ENCODE peak calls at places on chromosomes 7 and 10, in four cellular contexts. B, G, U and S are unnamed samples.

GRCh38 chr7:73526892-73527821 is 5.1 kb upstream of the BAZ1B start:
- DNase-seq in B (no peak), G (peak; percentile 88), U (no peak), S (no peak)

GRCh38 chr7:155645652-155646051 is 1.2 kb downstream of the RBM33 start:
- DNase-seq in B (no peak), G (no peak), U (no peak), S (no peak)

GRCh38 chr7:157228864-157229422 is 90.2 kb downstream of the UBE3C start:
- DNase-seq in B (peak; percentile 45), G (peak; percentile 37), U (peak; percentile 31), S (no peak)

GRCh38 chr7:146701166-146701565 is 584.6 kb downstream of the CNTNAP2 start:
- DNase-seq in B (no peak), G (no peak), U (no peak), S (no peak)

GRCh38 chr10:27355918-27356573 is 115.4 kb upstream of the ACBD5 start:
- DNase-seq in B (no peak), G (no peak), U (no peak), S (no peak)

GRCh38 chr7:117127585-117128168 is 174.4 kb downstream of the ST7 start:
- DNase-seq in B (peak; percentile 73), G (peak; percentile 54), U (peak; percentile 72), S (no peak)

GRCh38 chr10:73886625-73887024 is 12.3 kb upstream of the CAMK2G start:
- DNase-seq in B (peak; percentile 79), G (no peak), U (no peak), S (no peak)

GRCh38 chr7:68206946-68207485 is 1210.4 kb downstream of the TYW1 start:
- DNase-seq in B (no peak), G (no peak), U (no peak), S (no peak)

GRCh38 chr7:77859343-77859742 is 60.8 kb downstream of the PHTF2 start:
- DNase-seq in B (no peak), G (peak; percentile 19), U (no peak), S (no peak)

GRCh38 chr10:110141185-110141584 is 66.2 kb upstream of the MXI1 start:
- DNase-seq in B (peak; percentile 9), G (no peak), U (peak; percentile 21), S (no peak)

GRCh38 chr10:91313761-91314520 is 93.5 kb downstream of the PCGF5 start:
- DNase-seq in B (no peak), G (no peak), U (peak; percentile 96), S (no peak)

GRCh38 chr10:52906046-52906445 is 133.5 kb upstream of the MBL2 start:
- DNase-seq in B (peak; percentile 82), G (no peak), U (no peak), S (peak; percentile 13)

GRCh38 chr7:140722254-140722653 is 25.7 kb downstream of the NDUFB2 start:
- DNase-seq in B (no peak), G (no peak), U (no peak), S (no peak)

GRCh38 chr7:44962483-44963251 is 16.1 kb downstream of the MYO1G start:
- DNase-seq in B (no peak), G (no peak), U (no peak), S (no peak)

GRCh38 chr7:116311816-116312471 is 101.6 kb downstream of the TES start:
- DNase-seq in B (no peak), G (no peak), U (peak; percentile 37), S (no peak)

GRCh38 chr10:31424473-31424872 is 105.5 kb downstream of the ZEB1 start:
- DNase-seq in B (no peak), G (no peak), U (no peak), S (no peak)

GRCh38 chr10:73088304-73088703 is 8.4 kb downstream of the P4HA1 start:
- DNase-seq in B (peak; percentile 28), G (no peak), U (no peak), S (no peak)

GRCh38 chr7:116527521-116527920 is 2.7 kb downstream of the CAV1 start:
- DNase-seq in B (peak; percentile 31), G (no peak), U (peak; percentile 56), S (no peak)

GRCh38 chr7:39375047-39375873 is 190.9 kb upstream of the YAE1 start:
- DNase-seq in B (no peak), G (no peak), U (no peak), S (no peak)

GRCh38 chr10:129970404-129971364 is 6.6 kb upstream of the EBF3 start:
- DNase-seq in B (no peak), G (no peak), U (no peak), S (no peak)

GRCh38 chr10:103614511-103615158 is 121.1 kb downstream of the NEURL1 start:
- DNase-seq in B (no peak), G (no peak), U (no peak), S (no peak)

GRCh38 chr7:151024435-151025056 is at the start of gene ATG9B:
- DNase-seq in B (peak; percentile 71), G (no peak), U (no peak), S (no peak)

GRCh38 chr7:151019130-151019447 is 5.2 kb downstream of the ATG9B start:
- DNase-seq in B (no peak), G (no peak), U (no peak), S (no peak)

GRCh38 chr7:151020231-151020630 is 4.1 kb downstream of the ATG9B start:
- DNase-seq in B (no peak), G (no peak), U (no peak), S (no peak)

GRCh38 chr7:151025924-151026671 is 1.8 kb upstream of the ATG9B start:
- DNase-seq in B (peak; percentile 82), G (no peak), U (peak; percentile 52), S (peak; percentile 66)

GRCh38 chr7:151023211-151023610 is 1.1 kb downstream of the ATG9B start:
- DNase-seq in B (no peak), G (no peak), U (no peak), S (no peak)
- H3K4me2 ChIP-seq in B (no peak overlapping the region), G (no peak overlapping the region), U (no peak overlapping the region), S (no peak overlapping the region)

GRCh38 chr10:124522903-124523260 is 61.3 kb downstream of the LHPP start:
- DNase-seq in B (peak; percentile 16), G (no peak), U (no peak), S (no peak)

GRCh38 chr10:124523301-124523871 is 61.8 kb downstream of the LHPP start:
- DNase-seq in B (no peak), G (peak; percentile 28), U (no peak), S (no peak)

GRCh38 chr10:124524991-124525653 is 63.5 kb downstream of the LHPP start:
- DNase-seq in B (peak; percentile 4), G (no peak), U (no peak), S (no peak)

GRCh38 chr10:124522131-124522902 is 60.7 kb downstream of the LHPP start:
- DNase-seq in B (no peak), G (no peak), U (no peak), S (no peak)

GRCh38 chr10:124523886-124524285 is 62.3 kb downstream of the LHPP start:
- DNase-seq in B (no peak), G (no peak), U (no peak), S (no peak)
- H3K4me2 ChIP-seq in B (no peak overlapping the region), G (no peak overlapping the region), U (no peak overlapping the region), S (no peak overlapping the region)

GRCh38 chr7:25186436-25186835 is 41.9 kb downstream of the NPVF start:
- DNase-seq in B (no peak), G (no peak), U (no peak), S (no peak)

GRCh38 chr7:25189197-25189596 is 39.1 kb downstream of the NPVF start:
- DNase-seq in B (no peak), G (no peak), U (no peak), S (no peak)

GRCh38 chr7:25192043-25192442 is 36.2 kb downstream of the NPVF start:
- DNase-seq in B (no peak), G (no peak), U (no peak), S (no peak)

GRCh38 chr7:25187932-25188331 is 40.4 kb downstream of the NPVF start:
- DNase-seq in B (no peak), G (peak; percentile 11), U (no peak), S (no peak)
- H3K4me2 ChIP-seq in B (no peak overlapping the region), G (no peak overlapping the region), U (no peak overlapping the region), S (no peak overlapping the region)

DNA sequence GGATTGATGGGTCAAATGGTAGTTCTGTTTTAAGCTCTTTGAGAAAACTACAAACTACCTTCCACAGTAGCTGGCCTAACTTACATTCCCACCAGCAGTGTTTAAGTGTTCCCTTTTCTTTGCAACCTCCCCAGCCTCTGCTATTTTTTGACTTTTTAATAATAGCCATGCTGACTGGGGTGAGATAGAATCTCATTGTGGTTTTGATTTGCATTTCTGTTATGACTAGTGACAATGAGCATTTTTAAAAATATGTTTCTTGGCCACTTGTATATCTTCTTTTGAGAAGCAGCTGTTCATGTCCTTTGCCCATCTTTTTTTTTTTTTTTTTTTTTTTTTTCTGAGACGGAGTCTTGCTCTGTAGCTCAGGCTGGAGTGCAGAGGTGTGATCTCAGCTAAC is 155.2 kb upstream of the BMPER start:
- DNase-seq in B (no peak), G (no peak), U (peak; percentile 84), S (no peak)
- H3K4me2 ChIP-seq in B (no peak overlapping the region), G (no peak overlapping the region), U (no peak overlapping the region), S (no peak overlapping the region)

GRCh38 chr7:26346611-26347200 is 55.0 kb downstream of the SNX10 start:
- DNase-seq in B (peak; percentile 76), G (no peak), U (peak; percentile 2), S (peak; percentile 57)
- H3K4me2 ChIP-seq in B (peak overlapping the region; percentile 52), G (no peak overlapping the region), U (no peak overlapping the region), S (peak overlapping the region; percentile 29)

GRCh38 chr10:29957887-29958330 is 101.5 kb downstream of the JCAD start:
- DNase-seq in B (no peak), G (no peak), U (no peak), S (no peak)
- H3K4me2 ChIP-seq in B (no peak overlapping the region), G (no peak overlapping the region), U (no peak overlapping the region), S (no peak overlapping the region)

GRCh38 chr7:6616854-6617643 is 1.6 kb downstream of the ZNF853 start:
- DNase-seq in B (no peak), G (no peak), U (no peak), S (no peak)

GRCh38 chr7:6613706-6614105 is 1.7 kb upstream of the ZNF853 start:
- DNase-seq in B (no peak), G (no peak), U (no peak), S (no peak)

GRCh38 chr7:6612819-6613218 is 2.6 kb upstream of the ZNF853 start:
- DNase-seq in B (no peak), G (no peak), U (no peak), S (no peak)

GRCh38 chr7:6615853-6616555 is 594 bp downstream of the ZNF853 start:
- DNase-seq in B (peak; percentile 15), G (no peak), U (no peak), S (no peak)

GRCh38 chr7:6614941-6615737 is at the start of gene ZNF853:
- DNase-seq in B (no peak), G (no peak), U (no peak), S (no peak)
- H3K4me2 ChIP-seq in B (peak within 1 kb of the TSS; percentile 82), G (no peak within 1 kb of the TSS), U (peak within 1 kb of the TSS; percentile 96), S (no peak within 1 kb of the TSS)

GRCh38 chr10:124065382-124066155 is 27.8 kb downstream of the CHST15 start:
- DNase-seq in B (peak; percentile 13), G (no peak), U (no peak), S (no peak)
- H3K4me2 ChIP-seq in B (peak overlapping the region; percentile 84), G (peak overlapping the region; percentile 86), U (no peak overlapping the region), S (no peak overlapping the region)

GRCh38 chr7:105512415-105512814 is 9.7 kb downstream of the PUS7 start:
- DNase-seq in B (no peak), G (no peak), U (no peak), S (no peak)
- H3K4me2 ChIP-seq in B (no peak overlapping the region), G (no peak overlapping the region), U (no peak overlapping the region), S (no peak overlapping the region)